ENCODE peak calls at places on chromosomes 7 and 10, in four cellular contexts. C is heart left ventricle, V is cardiac fibroblast, H is hippocampal formation. J is an unnamed sample.

GRCh38 chr10:21976739-21977138 is 26.8 kb downstream of the DNAJC1 start:
- DNase-seq in C (no peak), V (peak), H (peak), J (no peak)

GRCh38 chr10:65355141-65355680 is 1570.6 kb upstream of the LRRTM3 start:
- DNase-seq in C (no peak), V (no peak), H (no peak), J (no peak)

GRCh38 chr7:116030626-116031276 is at the start of gene TFEC:
- DNase-seq in C (no peak), V (peak), H (no peak), J (no peak)

GRCh38 chr7:107660381-107661080 is at the start of gene SLC26A4:
- DNase-seq in C (no peak), V (no peak), H (no peak), J (no peak)

GRCh38 chr10:13920031-13920430 is 333.3 kb downstream of the PRPF18 start:
- DNase-seq in C (no peak), V (peak), H (no peak), J (no peak)

GRCh38 chr10:5068274-5069017 is 25.8 kb upstream of the AKR1C3 start:
- DNase-seq in C (no peak), V (no peak), H (no peak), J (no peak)

GRCh38 chr10:72567421-72567820 is 58.5 kb downstream of the MICU1 start:
- DNase-seq in C (peak), V (peak), H (no peak), J (peak)

GRCh38 chr10:6274040-6274439 is 71.3 kb downstream of the PFKFB3 start:
- DNase-seq in C (no peak), V (peak), H (no peak), J (no peak)

GRCh38 chr7:116142850-116143249 is 67.5 kb upstream of the TES start:
- DNase-seq in C (no peak), V (no peak), H (no peak), J (no peak)

GRCh38 chr7:35993663-35994622 is 159.1 kb upstream of the EEPD1 start:
- DNase-seq in C (no peak), V (peak), H (no peak), J (no peak)

GRCh38 chr7:143269254-143269653 is 6.0 kb downstream of the GSTK1 start:
- DNase-seq in C (no peak), V (no peak), H (no peak), J (no peak)

GRCh38 chr7:151386301-151387160 is 23.3 kb downstream of the WDR86 start:
- DNase-seq in C (no peak), V (no peak), H (no peak), J (no peak)

GRCh38 chr7:32869716-32870115 is 21.8 kb downstream of the KBTBD2 start:
- DNase-seq in C (no peak), V (no peak), H (no peak), J (no peak)

GRCh38 chr10:114694735-114695134 is 36.7 kb upstream of the ABLIM1 start:
- DNase-seq in C (no peak), V (peak), H (no peak), J (no peak)

GRCh38 chr10:932589-932988 is 1.1 kb upstream of the LARP4B start:
- DNase-seq in C (peak), V (no peak), H (no peak), J (peak)

GRCh38 chr10:46236537-46236887 is 50.3 kb upstream of the ANTXRL start:
- DNase-seq in C (peak), V (no peak), H (no peak), J (no peak)

GRCh38 chr7:82164813-82165212 is 278.8 kb downstream of the CACNA2D1 start:
- DNase-seq in C (peak), V (peak), H (peak), J (peak)

GRCh38 chr10:123583639-123584418 is 82.3 kb upstream of the GPR26 start:
- DNase-seq in C (peak), V (peak), H (peak), J (peak)

GRCh38 chr10:99685232-99686041 is 26.1 kb downstream of the ENTPD7 start:
- DNase-seq in C (no peak), V (no peak), H (no peak), J (no peak)

GRCh38 chr10:102579206-102579790 is 65.0 kb upstream of the TRIM8 start:
- DNase-seq in C (no peak), V (no peak), H (no peak), J (no peak)

GRCh38 chr7:55502209-55502608 is 70.1 kb downstream of the VOPP1 start:
- DNase-seq in C (no peak), V (no peak), H (no peak), J (no peak)

GRCh38 chr10:91284486-91285090 is 64.1 kb downstream of the PCGF5 start:
- DNase-seq in C (no peak), V (no peak), H (no peak), J (no peak)

GRCh38 chr10:71740069-71740468 is 20.5 kb upstream of the C10orf105 start:
- DNase-seq in C (no peak), V (peak), H (no peak), J (no peak)

GRCh38 chr10:71371750-71372166 is 25.0 kb upstream of the CDH23 start:
- DNase-seq in C (no peak), V (no peak), H (no peak), J (no peak)

GRCh38 chr10:90920986-90921643 is at the start of gene ANKRD1:
- DNase-seq in C (peak), V (peak), H (no peak), J (peak)

GRCh38 chr10:131872011-131872836 is 28.6 kb upstream of the PPP2R2D start:
- DNase-seq in C (no peak), V (no peak), H (no peak), J (no peak)

GRCh38 chr10:43100366-43100765 is 23.5 kb downstream of the RET start:
- DNase-seq in C (no peak), V (no peak), H (no peak), J (no peak)

GRCh38 chr10:31192475-31192874 is 126.5 kb upstream of the ZEB1 start:
- DNase-seq in C (no peak), V (no peak), H (no peak), J (no peak)

GRCh38 chr10:11035318-11035920 is 17.7 kb downstream of the CELF2 start:
- DNase-seq in C (peak), V (peak), H (no peak), J (peak)

GRCh38 chr10:24384954-24385353 is 176.0 kb downstream of the KIAA1217 start:
- DNase-seq in C (no peak), V (peak), H (no peak), J (peak)

J was measured in gastrocnemius medialis.